ENCODE peak calls at places on chromosome 10, in nine cellular contexts. U is endothelial cell of umbilical vein, V is omental fat pad, G is left ventricle myocardium inferior, D is H9, O is psoas muscle, N is ovary, J is IMR-90, Z is tibial artery. M is an unnamed sample.

GRCh38 chr10:63611078-63611477 is 89.9 kb downstream of the REEP3 start:
- DNase-seq in N (no peak), D (no peak), Z (no peak), J (peak), U (peak), V (no peak), O (no peak), G (no peak), M (no peak)

GRCh38 chr10:10418397-10418796 is 599.3 kb upstream of the CELF2 start:
- DNase-seq in D (no peak), J (no peak), Z (no peak), V (no peak), U (no peak), N (no peak), O (no peak), G (no peak), M (no peak)

GRCh38 chr10:109886788-109887155 is 36.5 kb downstream of the XPNPEP1 start:
- DNase-seq in U (no peak), N (no peak), J (peak), O (no peak), V (no peak), D (peak), Z (no peak), G (no peak), M (no peak)

GRCh38 chr10:114290038-114290437 is 51.0 kb downstream of the VWA2 start:
- DNase-seq in G (no peak), D (no peak), J (no peak), U (no peak), O (peak), Z (no peak), V (no peak), N (no peak), M (no peak)

GRCh38 chr10:61795551-61795950 is 105.9 kb upstream of the ARID5B start:
- DNase-seq in N (no peak), J (no peak), Z (no peak), G (no peak), O (no peak), U (no peak), D (peak), V (no peak), M (no peak)

GRCh38 chr10:74021248-74022055 is 23.5 kb downstream of the VCL start:
- DNase-seq in D (no peak), G (no peak), J (peak), V (no peak), U (peak), O (no peak), Z (no peak), N (no peak), M (no peak)

GRCh38 chr10:78552261-78552811 is 516.4 kb upstream of the ZMIZ1 start:
- DNase-seq in U (no peak), J (peak), D (no peak), V (no peak), Z (peak), N (peak), G (peak), O (peak), M (peak)

GRCh38 chr10:124665980-124666379 is 78.2 kb downstream of the FAM53B start:
- DNase-seq in O (no peak), U (no peak), N (no peak), G (no peak), Z (no peak), V (no peak), J (no peak), D (no peak), M (no peak)

GRCh38 chr10:79143879-79144278 is 75.1 kb downstream of the ZMIZ1 start:
- DNase-seq in N (no peak), O (no peak), Z (no peak), G (no peak), U (no peak), D (no peak), V (no peak), J (no peak), M (no peak)

GRCh38 chr10:114508376-114508775 is 104.1 kb upstream of the AFAP1L2 start:
- DNase-seq in V (no peak), G (no peak), O (no peak), D (no peak), U (no peak), Z (no peak), J (no peak), N (peak), M (no peak)

GRCh38 chr10:51047857-51048256 is 26.4 kb upstream of the PRKG1 start:
- DNase-seq in G (no peak), D (no peak), V (no peak), J (no peak), Z (no peak), N (no peak), O (no peak), U (no peak), M (no peak)
- TF ChIP-seq CTCF in G (peak), D (no peak), V (no peak), J (no peak), Z (peak), N (peak), O (peak), U (no peak), M (no peak)

GRCh38 chr10:28097633-28098032 is 98.8 kb upstream of the ODAD2 start:
- DNase-seq in N (no peak), G (no peak), O (no peak), D (no peak), U (no peak), Z (no peak), J (no peak), V (no peak), M (no peak)
- TF ChIP-seq CTCF in N (no peak), G (no peak), O (no peak), D (peak), U (no peak), Z (no peak), J (no peak), V (no peak), M (no peak)

DNA sequence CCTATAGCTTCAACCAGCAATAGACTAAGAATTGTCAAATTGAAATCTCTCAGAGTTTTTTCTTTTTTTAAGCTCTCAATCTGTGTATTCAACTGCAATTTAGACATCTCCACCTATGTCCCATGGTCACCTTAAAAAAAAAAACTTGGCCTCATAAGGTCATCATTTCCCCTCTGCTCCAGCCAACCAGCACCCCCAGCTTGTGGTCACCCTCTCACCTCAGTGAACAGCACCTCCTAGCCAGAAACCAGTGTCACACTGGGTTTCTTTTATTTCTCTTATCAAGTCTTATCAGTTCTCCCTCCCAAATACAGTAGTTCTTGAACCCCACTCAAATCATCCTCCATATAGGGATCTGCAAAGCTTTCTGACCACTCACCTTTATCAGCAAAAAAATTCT is 4.0 kb downstream of the ITGB1 start:
- DNase-seq in V (no peak), D (no peak), J (no peak), O (no peak), G (no peak), U (no peak), Z (no peak), N (no peak), M (no peak)
- TF ChIP-seq CTCF in V (no peak), D (no peak), J (no peak), O (no peak), G (no peak), U (no peak), Z (no peak), N (no peak), M (no peak)

GRCh38 chr10:9311702-9312499 is 1257.4 kb downstream of the GATA3 start:
- DNase-seq in N (no peak), J (no peak), G (no peak), U (no peak), O (no peak), D (peak), Z (no peak), V (no peak), M (no peak)
- TF ChIP-seq CTCF in N (no peak), J (peak), G (peak), U (peak), O (no peak), D (peak), Z (no peak), V (no peak), M (no peak)

DNA sequence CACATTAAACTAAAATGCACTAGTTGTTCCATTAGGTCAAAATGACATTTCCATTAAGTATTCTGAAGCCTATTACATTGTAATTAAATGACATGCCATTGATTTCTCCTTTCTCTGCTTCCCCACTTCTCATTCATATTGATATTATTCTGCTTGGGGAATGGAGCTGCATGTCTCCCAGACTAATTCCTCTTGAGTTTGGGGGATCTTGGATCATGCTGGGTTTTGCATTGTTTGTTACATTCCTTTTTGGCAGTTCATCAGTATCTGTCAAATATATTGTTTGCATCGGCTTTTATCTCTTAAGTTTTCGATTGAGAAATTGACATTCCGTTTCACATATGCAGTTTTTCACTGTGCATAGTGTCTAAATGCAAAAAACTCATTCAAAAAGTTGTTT is 65.1 kb upstream of the CYP26C1 start:
- DNase-seq in G (no peak), U (no peak), V (no peak), J (no peak), Z (no peak), D (no peak), O (no peak), N (no peak), M (no peak)
- TF ChIP-seq CTCF in G (no peak), U (no peak), V (no peak), J (no peak), Z (no peak), D (no peak), O (no peak), N (no peak), M (no peak)

GRCh38 chr10:103659674-103660363 is 166.3 kb downstream of the NEURL1 start:
- DNase-seq in D (no peak), U (peak), N (peak), G (peak), J (peak), V (no peak), O (no peak), Z (peak), M (no peak)
- TF ChIP-seq CTCF in D (peak), U (peak), N (no peak), G (no peak), J (peak), V (no peak), O (no peak), Z (no peak), M (no peak)

GRCh38 chr10:121596668-121597503 is 1.4 kb downstream of the FGFR2 start:
- DNase-seq in Z (peak), J (no peak), U (no peak), V (no peak), O (no peak), D (peak), N (peak), G (no peak), M (no peak)
- TF ChIP-seq CTCF in Z (peak), J (no peak), U (no peak), V (no peak), O (no peak), D (peak), N (peak), G (no peak), M (peak)

GRCh38 chr10:100895896-100896295 is 16.9 kb upstream of the SLF2 start:
- DNase-seq in V (no peak), Z (no peak), D (no peak), O (no peak), N (no peak), G (no peak), J (no peak), U (no peak), M (no peak)

GRCh38 chr10:100896876-100897461 is 15.8 kb upstream of the SLF2 start:
- DNase-seq in D (no peak), N (no peak), G (no peak), V (no peak), O (no peak), J (peak), U (no peak), Z (no peak), M (no peak)

GRCh38 chr10:100897976-100898375 is 14.8 kb upstream of the SLF2 start:
- DNase-seq in Z (no peak), V (no peak), J (no peak), N (no peak), O (no peak), G (no peak), U (no peak), D (no peak), M (no peak)

GRCh38 chr10:100901051-100901450 is 11.7 kb upstream of the SLF2 start:
- DNase-seq in Z (no peak), D (no peak), U (no peak), J (no peak), G (no peak), V (no peak), O (no peak), N (no peak), M (no peak)

DNA sequence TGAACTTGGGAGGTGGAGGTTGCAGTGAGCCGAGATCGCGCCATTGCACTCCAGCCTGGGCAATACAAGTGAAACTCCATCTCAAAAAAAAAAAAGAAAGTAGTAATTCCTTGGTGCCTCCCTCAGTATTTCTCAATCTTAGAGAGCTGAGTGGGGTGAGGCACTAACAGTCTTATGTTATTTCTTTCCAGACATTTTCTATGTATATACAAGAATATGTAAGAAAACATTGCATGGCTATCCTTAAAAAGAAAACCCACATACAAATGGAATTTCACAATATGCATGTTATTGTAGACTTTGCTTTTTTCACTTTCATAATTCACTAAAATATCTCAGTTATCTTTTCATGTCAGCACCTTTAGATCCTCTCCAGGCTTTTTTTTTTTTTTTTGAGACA is 13.6 kb upstream of the SLF2 start:
- DNase-seq in Z (no peak), U (no peak), J (peak), V (no peak), D (no peak), G (no peak), N (no peak), O (no peak), M (no peak)
- TF ChIP-seq CTCF in Z (no peak), U (no peak), J (no peak), V (no peak), D (no peak), G (no peak), N (no peak), O (no peak), M (no peak)

DNA sequence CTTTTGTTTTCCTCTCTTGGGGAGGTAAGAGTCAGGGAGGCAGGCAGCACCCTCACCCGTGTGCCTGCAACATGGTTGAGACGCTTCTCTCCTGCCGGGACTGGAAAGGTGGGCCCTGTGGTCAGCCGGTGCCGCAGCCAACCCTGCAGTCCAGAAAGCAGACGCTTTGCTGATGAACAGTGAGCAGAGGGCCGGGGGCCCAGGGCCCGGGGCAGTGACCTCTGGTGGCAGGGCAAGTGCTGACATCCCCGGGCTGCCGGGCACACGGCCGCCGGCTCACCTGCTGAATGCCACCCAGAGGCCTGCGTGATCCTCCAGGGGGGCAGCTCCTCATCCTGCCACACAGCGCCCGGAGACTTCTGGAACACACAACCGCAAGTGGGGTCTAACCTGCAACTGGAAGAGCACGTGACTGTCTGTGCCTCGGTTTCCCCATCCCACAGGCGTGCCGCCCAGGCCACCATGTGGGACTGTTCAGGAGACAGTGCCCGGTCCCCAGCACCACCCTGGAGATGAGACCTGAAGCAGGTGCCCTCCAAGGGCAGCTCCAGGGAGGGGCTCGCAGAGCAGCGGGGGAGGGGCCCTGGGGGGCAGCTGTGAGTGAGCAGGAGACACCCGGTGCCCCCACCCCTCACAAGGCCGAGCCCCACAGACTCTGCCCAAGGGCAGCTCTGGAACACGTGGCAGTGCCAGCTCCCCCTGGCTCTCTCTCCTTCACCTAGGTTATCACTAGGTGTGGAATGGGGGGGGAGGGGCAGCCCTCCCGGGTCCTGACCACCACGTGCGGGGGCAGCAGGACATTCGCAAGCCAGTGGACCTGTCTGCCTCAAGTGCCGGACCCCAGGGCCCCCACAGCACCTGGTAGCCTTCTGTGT is 2.2 kb upstream of the ADGRA1 start:
- DNase-seq in G (no peak), O (no peak), D (no peak), N (no peak), V (no peak), J (no peak), U (no peak), Z (no peak), M (no peak)
- TF ChIP-seq CTCF in G (no peak), O (no peak), D (peak), N (no peak), V (no peak), J (no peak), U (no peak), Z (no peak), M (no peak)